ENCODE peak calls at places on chromosomes 12 and 14, in four cellular contexts. E is GM23248, J is hepatocyte, M is HCT116. P is an unnamed sample. For H3K4me1, the result is how much of the 10 kb centered on the place peaks cover.

GRCh38 chr12:62642509-62642908 is 175.9 kb downstream of the MON2 start:
- DNase-seq in E (no peak), J (no peak), M (no peak), P (no peak)

GRCh38 chr14:51783765-51784164 is 76.6 kb upstream of the GNG2 start:
- DNase-seq in E (peak), M (no peak), J (no peak), P (no peak)

GRCh38 chr14:102314242-102315011 is 5.1 kb upstream of the ZNF839 start:
- DNase-seq in J (peak), E (peak), M (peak), P (peak)

GRCh38 chr14:100534528-100535286 is 52.5 kb downstream of the BEGAIN start:
- DNase-seq in J (no peak), E (no peak), M (no peak), P (no peak)

GRCh38 chr12:14999421-15000047 is 26.7 kb downstream of the PDE6H start:
- DNase-seq in E (peak), M (no peak), J (no peak), P (no peak)

GRCh38 chr12:103671367-103671766 is 84.3 kb downstream of the STAB2 start:
- DNase-seq in J (no peak), E (no peak), M (no peak), P (no peak)

GRCh38 chr12:66242261-66242760 is 53.3 kb downstream of the IRAK3 start:
- DNase-seq in E (no peak), M (no peak), J (no peak), P (no peak)

GRCh38 chr12:47393403-47393790 is 312.4 kb downstream of the RPAP3 start:
- DNase-seq in M (no peak), J (no peak), E (peak), P (no peak)

GRCh38 chr12:13079440-13079906 is 24.0 kb downstream of the GSG1 start:
- DNase-seq in M (no peak), E (no peak), J (no peak), P (no peak)

GRCh38 chr14:74619672-74620131 is 7.7 kb upstream of the LTBP2 start:
- DNase-seq in E (peak), M (no peak), J (peak), P (no peak)

GRCh38 chr14:51619551-51619950 is 32.2 kb upstream of the FRMD6 start:
- DNase-seq in M (no peak), J (no peak), E (no peak), P (no peak)

GRCh38 chr12:108640802-108641445 is 7.2 kb upstream of the SELPLG start:
- DNase-seq in M (no peak), J (peak), E (peak), P (peak)

GRCh38 chr14:65198346-65198745 is 96.0 kb upstream of the MAX start:
- DNase-seq in M (no peak), E (no peak), J (no peak), P (no peak)

DNA sequence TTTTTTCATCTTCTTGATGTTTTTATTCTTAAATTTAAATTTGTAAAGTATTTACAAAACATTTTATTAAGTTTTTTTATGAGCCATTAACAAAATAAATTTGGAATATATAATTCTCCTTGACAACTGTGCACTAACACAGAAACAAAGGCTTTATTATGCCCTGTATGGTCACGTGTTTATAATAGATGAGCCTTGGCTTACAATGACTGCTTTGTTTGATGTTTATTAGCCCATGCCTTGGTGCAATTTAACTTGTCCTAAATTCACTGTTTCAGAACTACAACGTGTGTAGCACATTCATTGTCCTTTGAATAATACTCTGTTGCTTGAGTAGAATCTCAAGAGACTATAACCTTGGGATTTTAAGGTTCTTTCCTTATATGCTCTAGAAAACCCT is 59.8 kb downstream of the CNTN1 start:
- DNase-seq in E (no peak), J (no peak), M (no peak), P (no peak)
- H3K4me1 ChIP-seq in E (under half), J (under half), M (under half), P (under half)

GRCh38 chr12:82438356-82438755 is 80.0 kb downstream of the METTL25 start:
- DNase-seq in M (no peak), E (no peak), J (no peak), P (no peak)
- H3K4me3 ChIP-seq in M (no peak), E (no peak), J (no peak), P (no peak)

GRCh38 chr12:11820476-11820875 is 171.0 kb downstream of the ETV6 start:
- DNase-seq in J (no peak), E (no peak), M (no peak), P (no peak)

GRCh38 chr12:11822071-11822818 is 172.8 kb downstream of the ETV6 start:
- DNase-seq in J (no peak), M (no peak), E (peak), P (peak)

GRCh38 chr12:11823043-11823442 is 173.6 kb downstream of the ETV6 start:
- DNase-seq in E (peak), M (no peak), J (no peak), P (peak)

GRCh38 chr12:11819643-11820042 is 170.2 kb downstream of the ETV6 start:
- DNase-seq in E (no peak), J (no peak), M (no peak), P (no peak)

DNA sequence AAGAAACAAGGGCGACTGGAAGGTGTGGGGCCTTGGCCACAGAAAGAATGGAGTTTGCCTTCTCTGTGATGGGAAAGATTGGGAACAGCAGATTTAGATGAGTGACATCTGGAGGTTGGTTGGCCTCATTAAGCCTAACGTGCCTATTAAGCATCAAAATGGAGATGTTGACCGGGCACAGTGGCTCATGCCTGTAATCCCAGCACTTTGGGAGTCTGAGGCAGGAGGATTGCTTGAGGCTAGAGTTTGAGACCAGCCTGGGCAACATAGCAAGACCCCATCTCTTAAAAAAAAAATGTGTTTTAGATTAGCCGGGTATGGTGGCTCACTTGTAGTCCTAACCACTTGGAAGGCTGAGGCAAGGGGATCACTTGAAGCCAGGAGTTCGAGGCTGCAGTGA is 171.9 kb downstream of the ETV6 start:
- DNase-seq in M (no peak), J (no peak), E (no peak), P (no peak)
- TF ChIP-seq EZH2phosphoT487 in M (no peak), J (no peak), E (no peak), P (no peak)

GRCh38 chr12:131312793-131313545 is 359.3 kb downstream of the ADGRD1 start:
- DNase-seq in J (no peak), M (no peak), E (no peak), P (no peak)

GRCh38 chr12:131313635-131314034 is 359.9 kb downstream of the ADGRD1 start:
- DNase-seq in E (no peak), J (no peak), M (no peak), P (no peak)

GRCh38 chr12:131309700-131310099 is 356.0 kb downstream of the ADGRD1 start:
- DNase-seq in J (no peak), M (no peak), E (no peak), P (no peak)

GRCh38 chr12:131314524-131315090 is 360.9 kb downstream of the ADGRD1 start:
- DNase-seq in E (no peak), M (no peak), J (no peak), P (no peak)

DNA sequence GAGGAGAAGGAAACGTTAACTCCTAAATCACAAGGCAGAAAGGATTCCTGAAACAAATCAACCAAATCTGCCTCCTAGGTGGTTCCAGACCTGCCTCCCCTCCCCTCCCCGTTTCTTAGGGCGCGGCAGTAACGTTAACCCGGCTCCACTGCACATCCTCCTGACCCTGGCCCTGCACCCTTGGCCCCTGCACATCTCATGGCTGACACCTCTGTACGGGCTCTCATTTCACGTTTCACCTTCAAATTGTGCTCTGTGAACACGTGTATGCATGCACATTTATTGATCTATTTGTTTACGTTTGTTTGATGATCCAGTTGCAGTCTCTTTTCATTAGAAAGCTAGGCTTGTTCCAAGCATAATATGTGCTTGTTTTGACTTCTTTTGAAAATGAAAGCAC is 358.1 kb downstream of the ADGRD1 start:
- DNase-seq in M (no peak), J (no peak), E (no peak), P (no peak)
- H3K4me1 ChIP-seq in M (under half), J (under half), E (under half), P (under half)

DNA sequence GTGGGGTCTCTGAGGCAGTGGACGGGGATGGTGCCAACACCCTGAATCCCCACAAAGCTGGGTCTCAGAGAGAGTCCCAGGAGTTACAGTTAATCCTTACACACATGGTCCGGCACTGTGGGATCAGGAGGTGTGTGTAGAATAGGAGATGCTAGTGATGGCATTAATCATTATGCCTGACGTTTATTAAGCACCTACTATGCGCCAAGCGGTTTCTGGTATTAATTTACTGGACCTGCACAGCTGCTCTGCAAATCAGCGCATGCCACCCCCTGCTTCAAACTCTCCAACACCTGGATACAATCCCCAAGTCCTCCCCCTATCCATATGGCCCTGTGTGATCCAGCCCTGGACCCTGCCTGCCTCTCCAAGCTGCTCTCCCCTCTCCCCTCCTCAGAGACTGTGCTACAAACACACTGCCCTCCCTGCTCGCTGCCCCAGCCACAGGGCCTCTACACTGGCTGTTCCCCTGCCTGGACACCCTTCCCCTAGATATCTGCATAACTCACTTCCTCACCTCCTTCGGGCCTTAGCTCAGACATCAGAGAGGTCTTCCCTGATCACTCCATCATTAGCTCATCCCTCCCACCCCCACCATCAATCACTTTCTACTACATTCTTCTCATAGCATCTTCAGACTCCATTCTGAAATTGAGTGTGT is 86.0 kb downstream of the RFLNA start:
- DNase-seq in J (no peak), E (no peak), M (no peak), P (no peak)
- H3K4me3 ChIP-seq in J (no peak), E (no peak), M (no peak), P (no peak)

GRCh38 chr12:53090559-53090958 is 6.9 kb upstream of the IGFBP6 start:
- DNase-seq in M (no peak), J (no peak), E (no peak), P (no peak)
- TF ChIP-seq EZH2phosphoT487 in M (no peak), J (no peak), E (no peak), P (no peak)

DNA sequence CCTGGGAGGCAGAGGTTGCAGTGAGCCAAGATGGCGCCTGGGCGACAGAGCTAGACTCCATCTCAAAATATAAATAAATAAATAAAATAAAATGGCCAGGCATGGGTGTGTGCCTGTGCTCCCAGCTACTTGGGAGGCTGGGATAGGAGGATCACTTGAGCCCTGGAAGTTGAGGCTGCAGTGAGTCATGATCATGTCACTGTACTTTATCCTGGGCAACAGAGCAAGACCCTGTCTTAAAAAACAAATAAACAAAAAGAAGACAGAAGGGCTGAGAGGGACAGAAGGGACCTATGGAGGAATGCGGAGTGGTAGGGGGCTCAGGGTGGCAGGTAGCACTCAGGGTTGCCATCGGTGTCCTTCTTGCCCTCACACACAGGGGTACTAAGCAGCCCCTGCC is 40.8 kb downstream of the PRPF40B start:
- DNase-seq in M (no peak), J (no peak), E (no peak), P (no peak)
- H3K4me1 ChIP-seq in M (under half), J (under half), E (under half), P (half or more)

DNA sequence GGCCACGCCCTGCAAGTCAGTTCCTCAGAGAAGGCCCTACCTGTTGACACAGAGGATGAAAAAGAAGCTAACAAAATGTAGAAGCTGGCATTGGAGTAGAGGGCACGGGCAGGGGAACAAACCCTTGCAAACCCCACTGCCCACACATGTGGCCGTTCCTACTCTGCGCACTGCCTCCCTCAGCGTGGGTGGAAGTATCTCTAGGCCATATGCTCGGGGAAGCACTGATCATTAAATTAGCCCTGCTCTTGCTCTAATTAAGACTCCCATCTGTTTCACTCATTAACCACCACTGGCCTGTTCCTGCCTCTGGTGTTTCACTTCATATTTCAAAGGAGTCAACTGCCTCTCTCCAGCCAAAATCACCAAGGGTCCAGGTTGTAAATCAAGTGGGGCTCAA is 201.2 kb upstream of the SFSWAP start:
- DNase-seq in J (no peak), E (no peak), M (no peak), P (no peak)
- H3K4me3 ChIP-seq in J (no peak), E (no peak), M (no peak), P (no peak)

GRCh38 chr14:24367506-24368214 is at the start of gene NFATC4:
- DNase-seq in E (peak), J (peak), M (peak), P (peak)
- TF ChIP-seq EZH2phosphoT487 in E (no peak), J (no peak), M (no peak), P (no peak)

DNA sequence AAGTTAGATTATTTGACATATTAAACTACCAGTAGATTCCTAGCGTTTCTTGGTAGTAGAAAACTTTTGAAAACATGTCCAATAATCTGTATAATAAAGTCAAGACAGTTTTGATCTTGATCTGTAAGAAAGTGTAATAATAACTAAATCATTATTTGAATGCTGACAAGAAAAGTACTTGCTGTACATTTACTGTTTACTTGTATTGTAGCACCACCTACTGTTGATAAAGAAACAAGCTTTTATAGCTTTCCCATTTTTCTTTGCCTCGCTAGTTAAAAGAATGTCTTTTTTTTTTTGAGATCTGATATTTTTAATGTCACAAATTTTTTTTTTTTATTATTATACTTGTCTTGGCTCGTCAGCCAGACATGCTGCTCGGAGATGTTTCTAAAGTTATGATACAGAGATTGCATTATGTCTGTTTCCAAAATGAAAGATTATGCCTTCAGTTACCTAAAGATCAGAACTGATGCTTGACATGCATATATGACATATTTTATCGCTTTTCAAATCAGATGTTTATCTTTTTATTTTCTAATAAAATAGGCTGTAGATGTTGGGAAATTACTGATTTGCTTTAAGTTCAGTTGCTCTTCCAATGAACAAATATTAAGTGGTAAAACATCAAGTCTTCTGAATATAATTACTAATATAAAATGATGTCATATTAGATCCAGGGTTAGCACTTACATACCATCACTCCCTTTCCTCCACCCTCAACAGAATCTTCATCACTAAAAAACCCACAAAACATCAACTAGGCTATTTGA is 140.5 kb downstream of the AKAP6 start:
- DNase-seq in J (peak), M (peak), E (peak), P (peak)
- H3K4me1 ChIP-seq in J (under half), M (under half), E (half or more), P (under half)

P was measured in OCI-LY7.